ENCODE peak calls at places on chromosome 6, in five cellular contexts. P, H, Z, T and O are unnamed samples.

GRCh38 chr6:107730106-107730505 is 94.0 kb downstream of the SCML4 start:
- DNase-seq in P (no peak), H (no peak), Z (no peak), T (no peak), O (no peak)

GRCh38 chr6:40719671-40720374 is 132.7 kb upstream of the LRFN2 start:
- DNase-seq in P (no peak), H (peak), Z (no peak), T (no peak), O (no peak)

GRCh38 chr6:168102093-168102985 is 23.3 kb upstream of the FRMD1 start:
- DNase-seq in P (peak), H (no peak), Z (no peak), T (no peak), O (no peak)

GRCh38 chr6:13924949-13925881 is at the start of gene RNF182:
- DNase-seq in P (no peak), H (no peak), Z (no peak), T (no peak), O (peak)

GRCh38 chr6:167934426-167934864 is 63.0 kb upstream of the KIF25 start:
- DNase-seq in P (no peak), H (peak), Z (no peak), T (no peak), O (no peak)

GRCh38 chr6:162217811-162218450 is 509.6 kb downstream of the PRKN start:
- DNase-seq in P (no peak), H (no peak), Z (no peak), T (no peak), O (no peak)

GRCh38 chr6:90297124-90297865 is 652 bp upstream of the BACH2 start:
- DNase-seq in P (no peak), H (no peak), Z (no peak), T (no peak), O (no peak)

GRCh38 chr6:71681234-71681867 is 205.0 kb upstream of the RIMS1 start:
- DNase-seq in P (no peak), H (no peak), Z (no peak), T (no peak), O (no peak)

GRCh38 chr6:43274916-43275597 is 23.0 kb upstream of the SLC22A7 start:
- DNase-seq in P (no peak), H (peak), Z (no peak), T (no peak), O (no peak)

GRCh38 chr6:82878812-82879211 is 186.8 kb downstream of the UBE3D start:
- DNase-seq in P (no peak), H (peak), Z (no peak), T (no peak), O (no peak)

GRCh38 chr6:7243188-7243942 is 69.6 kb downstream of the SSR1 start:
- DNase-seq in P (peak), H (peak), Z (peak), T (no peak), O (peak)

GRCh38 chr6:20213271-20213798 is 1.1 kb upstream of the MBOAT1 start:
- DNase-seq in P (no peak), H (no peak), Z (peak), T (no peak), O (no peak)

GRCh38 chr6:92047886-92048285 is 1371.5 kb downstream of the EPHA7 start:
- DNase-seq in P (no peak), H (no peak), Z (no peak), T (no peak), O (no peak)

GRCh38 chr6:14606353-14606752 is 488.8 kb downstream of the CD83 start:
- DNase-seq in P (no peak), H (no peak), Z (no peak), T (no peak), O (no peak)

GRCh38 chr6:37862992-37863391 is 43.5 kb downstream of the ZFAND3 start:
- DNase-seq in P (no peak), H (no peak), Z (no peak), T (no peak), O (peak)

GRCh38 chr6:151285121-151285520 is 45.4 kb downstream of the AKAP12 start:
- DNase-seq in P (no peak), H (no peak), Z (no peak), T (no peak), O (no peak)

GRCh38 chr6:150250826-150251225 is 108.0 kb downstream of the PPP1R14C start:
- DNase-seq in P (no peak), H (peak), Z (no peak), T (no peak), O (peak)

GRCh38 chr6:54217018-54217417 is 91.2 kb upstream of the TINAG start:
- DNase-seq in P (no peak), H (no peak), Z (no peak), T (no peak), O (no peak)

GRCh38 chr6:859936-860335 is 167.0 kb upstream of the EXOC2 start:
- DNase-seq in P (no peak), H (no peak), Z (no peak), T (no peak), O (no peak)

GRCh38 chr6:95364016-95364604 is 213.2 kb upstream of the MANEA start:
- DNase-seq in P (no peak), H (peak), Z (peak), T (no peak), O (peak)

GRCh38 chr6:158174024-158174423 is 5.9 kb downstream of the GTF2H5 start:
- DNase-seq in P (no peak), H (no peak), Z (no peak), T (no peak), O (no peak)

GRCh38 chr6:104885518-104886043 is 25.9 kb upstream of the HACE1 start:
- DNase-seq in P (no peak), H (no peak), Z (no peak), T (no peak), O (no peak)

GRCh38 chr6:101396552-101397173 is 3.2 kb downstream of the GRIK2 start:
- DNase-seq in P (no peak), H (peak), Z (peak), T (peak), O (peak)

GRCh38 chr6:120378582-120379220 is 955.6 kb downstream of the TBC1D32 start:
- DNase-seq in P (no peak), H (peak), Z (peak), T (no peak), O (peak)

GRCh38 chr6:28695671-28696537 is 170.2 kb downstream of the GPX5 start:
- DNase-seq in P (no peak), H (no peak), Z (no peak), T (no peak), O (no peak)

GRCh38 chr6:76701610-76702009 is 629.1 kb upstream of the IMPG1 start:
- DNase-seq in P (no peak), H (no peak), Z (no peak), T (no peak), O (no peak)

GRCh38 chr6:96499781-96500180 is 21.8 kb upstream of the UFL1 start:
- DNase-seq in P (no peak), H (no peak), Z (no peak), T (no peak), O (no peak)

GRCh38 chr6:40931927-40932326 is 107.1 kb downstream of the UNC5CL start:
- DNase-seq in P (no peak), H (no peak), Z (no peak), T (no peak), O (peak)

GRCh38 chr6:30206799-30207618 is 6.2 kb downstream of the TRIM26 start:
- DNase-seq in P (no peak), H (peak), Z (no peak), T (no peak), O (peak)

GRCh38 chr6:90028080-90028778 is 134.0 kb downstream of the GJA10 start:
- DNase-seq in P (no peak), H (no peak), Z (no peak), T (no peak), O (no peak)

GRCh38 chr6:33622456-33623431 is 1.6 kb downstream of the ITPR3 start:
- DNase-seq in P (peak), H (peak), Z (peak), T (no peak), O (no peak)

GRCh38 chr6:139474145-139475108 is 100.0 kb upstream of the CITED2 start:
- DNase-seq in P (no peak), H (peak), Z (no peak), T (no peak), O (no peak)

GRCh38 chr6:52877168-52877567 is 32.3 kb downstream of the GSTA3 start:
- DNase-seq in P (no peak), H (peak), Z (peak), T (no peak), O (peak)

GRCh38 chr6:127966616-127967015 is 65.8 kb upstream of the THEMIS start:
- DNase-seq in P (no peak), H (no peak), Z (no peak), T (no peak), O (no peak)

GRCh38 chr6:9250852-9251251 is 815.5 kb upstream of the SLC35B3 start:
- DNase-seq in P (no peak), H (peak), Z (peak), T (no peak), O (peak)

GRCh38 chr6:55734256-55734655 is 141.1 kb downstream of the BMP5 start:
- DNase-seq in P (no peak), H (no peak), Z (no peak), T (no peak), O (peak)